ENCODE peak calls at places on chromosomes 3 and 15, in six cellular contexts. L, H, C, M, Y and Q are unnamed samples.

GRCh38 chr3:64022451-64023186 is 675 bp downstream of the PSMD6 start:
- DNase-seq in L (no peak), H (no peak), C (no peak), M (peak), Y (no peak), Q (no peak)

GRCh38 chr3:169365993-169366915 is 297.3 kb downstream of the MECOM start:
- DNase-seq in L (no peak), H (no peak), C (no peak), M (no peak), Y (no peak), Q (no peak)

GRCh38 chr3:23999012-23999641 is 54.0 kb downstream of the NR1D2 start:
- DNase-seq in L (peak), H (peak), C (peak), M (peak), Y (peak), Q (peak)

GRCh38 chr15:80639168-80639555 is 55.9 kb upstream of the ABHD17C start:
- DNase-seq in L (no peak), H (no peak), C (no peak), M (no peak), Y (no peak), Q (no peak)

GRCh38 chr3:195052939-195053338 is 218.0 kb downstream of the XXYLT1 start:
- DNase-seq in L (no peak), H (no peak), C (no peak), M (no peak), Y (no peak), Q (no peak)

GRCh38 chr3:112230033-112230432 is 64.0 kb downstream of the SLC9C1 start:
- DNase-seq in L (no peak), H (no peak), C (no peak), M (no peak), Y (no peak), Q (no peak)

GRCh38 chr15:101037090-101037830 is 118.1 kb downstream of the LRRK1 start:
- DNase-seq in L (no peak), H (peak), C (no peak), M (no peak), Y (no peak), Q (peak)

GRCh38 chr3:23726811-23727548 is 78.8 kb upstream of the UBE2E1 start:
- DNase-seq in L (no peak), H (no peak), C (no peak), M (no peak), Y (no peak), Q (no peak)

GRCh38 chr3:38163117-38163870 is 2.0 kb upstream of the OXSR1 start:
- DNase-seq in L (no peak), H (no peak), C (no peak), M (no peak), Y (no peak), Q (no peak)

GRCh38 chr3:30954431-30954830 is 60.0 kb upstream of the GADL1 start:
- DNase-seq in L (no peak), H (no peak), C (no peak), M (no peak), Y (no peak), Q (no peak)

GRCh38 chr3:69499899-69500316 is 114.0 kb upstream of the FRMD4B start:
- DNase-seq in L (no peak), H (peak), C (peak), M (no peak), Y (no peak), Q (peak)

GRCh38 chr3:136546718-136547117 is 205.5 kb downstream of the STAG1 start:
- DNase-seq in L (no peak), H (no peak), C (no peak), M (no peak), Y (peak), Q (no peak)

GRCh38 chr15:44443515-44443914 is 16.1 kb downstream of the CTDSPL2 start:
- DNase-seq in L (no peak), H (no peak), C (no peak), M (no peak), Y (no peak), Q (no peak)

GRCh38 chr3:67076607-67077006 is 78.5 kb downstream of the KBTBD8 start:
- DNase-seq in L (no peak), H (no peak), C (no peak), M (no peak), Y (no peak), Q (no peak)

GRCh38 chr3:13095408-13095861 is 22.2 kb upstream of the IQSEC1 start:
- DNase-seq in L (no peak), H (peak), C (no peak), M (no peak), Y (no peak), Q (no peak)

GRCh38 chr3:51311055-51311454 is 74.0 kb upstream of the MANF start:
- DNase-seq in L (peak), H (no peak), C (no peak), M (no peak), Y (peak), Q (no peak)